ENCODE peak calls at places on chromosomes 12 and 14, in six cellular contexts. V is SK-N-SH, X is HepG2, P is GM12878, H is K562, M is H1. S is an unnamed sample.

GRCh38 chr12:50925342-50925651 is 27.0 kb upstream of the HIGD1C start:
- DNase-seq in H (peak; percentile 42), P (no peak), V (no peak), X (no peak), M (no peak), S (no peak)

GRCh38 chr14:89262041-89262440 is 155.0 kb downstream of the FOXN3 start:
- DNase-seq in H (no peak), X (no peak), V (no peak), P (no peak), M (no peak), S (no peak)

GRCh38 chr14:91142214-91142668 is 28.4 kb downstream of the DGLUCY start:
- DNase-seq in X (no peak), H (no peak), P (peak; percentile 80), V (no peak), M (no peak), S (no peak)

GRCh38 chr12:109720152-109720855 is 6.7 kb downstream of the FAM222A start:
- DNase-seq in X (no peak), V (peak; percentile 70), H (no peak), M (no peak), P (no peak), S (no peak)

GRCh38 chr14:73461478-73462077 is 3.2 kb upstream of the NUMB start:
- DNase-seq in V (no peak), M (no peak), H (peak; percentile 30), P (no peak), X (no peak), S (no peak)

GRCh38 chr12:2138871-2139308 is 86.1 kb downstream of the CACNA1C start:
- DNase-seq in X (no peak), V (no peak), P (no peak), M (no peak), H (no peak), S (no peak)

GRCh38 chr12:39892146-39892545 is 213.7 kb downstream of the SLC2A13 start:
- DNase-seq in P (no peak), M (no peak), V (no peak), H (no peak), X (no peak), S (no peak)

GRCh38 chr14:21852061-21852664 is 178.5 kb upstream of the OR4E1 start:
- DNase-seq in P (no peak), H (peak; percentile 29), V (peak; percentile 2), X (peak; percentile 47), M (peak; percentile 88), S (peak; percentile 1)

GRCh38 chr14:78644824-78645559 is 474.8 kb downstream of the NRXN3 start:
- DNase-seq in X (no peak), P (no peak), H (no peak), M (no peak), V (no peak), S (no peak)

GRCh38 chr14:72714871-72715214 is 179.1 kb downstream of the DPF3 start:
- DNase-seq in H (no peak), P (no peak), V (no peak), M (no peak), X (no peak), S (no peak)

GRCh38 chr12:109680521-109681030 is 33.0 kb upstream of the FAM222A start:
- DNase-seq in V (no peak), H (no peak), P (no peak), M (no peak), X (peak; percentile 25), S (no peak)

GRCh38 chr12:94872671-94873367 is 130.7 kb downstream of the NDUFA12 start:
- DNase-seq in M (peak; percentile 72), H (no peak), P (no peak), V (peak; percentile 67), X (no peak), S (no peak)
- H3K4me3 ChIP-seq in M (peak overlapping the region; percentile 53), H (no peak overlapping the region), P (peak overlapping the region; percentile 92), V (no peak overlapping the region), X (no peak overlapping the region), S (no peak overlapping the region)

GRCh38 chr12:64066052-64066451 is 156.0 kb downstream of the KICS2 start:
- DNase-seq in V (no peak), P (no peak), X (peak; percentile 4), M (no peak), H (no peak), S (no peak)

GRCh38 chr12:64064240-64064639 is 157.9 kb downstream of the KICS2 start:
- DNase-seq in P (no peak), H (no peak), M (no peak), V (no peak), X (no peak), S (no peak)

GRCh38 chr12:64064706-64065105 is 157.4 kb downstream of the KICS2 start:
- DNase-seq in V (no peak), P (no peak), H (no peak), X (no peak), M (no peak), S (no peak)

GRCh38 chr12:64063121-64063520 is 159.0 kb downstream of the KICS2 start:
- DNase-seq in V (no peak), H (no peak), P (no peak), M (no peak), X (no peak), S (no peak)

GRCh38 chr12:64066776-64067175 is 155.3 kb downstream of the KICS2 start:
- DNase-seq in M (no peak), V (no peak), X (no peak), H (no peak), P (no peak), S (no peak)
- H3K27ac ChIP-seq in M (no peak overlapping the region), V (no peak overlapping the region), X (no peak overlapping the region), H (no peak overlapping the region), P (no peak overlapping the region), S (no peak overlapping the region)

DNA sequence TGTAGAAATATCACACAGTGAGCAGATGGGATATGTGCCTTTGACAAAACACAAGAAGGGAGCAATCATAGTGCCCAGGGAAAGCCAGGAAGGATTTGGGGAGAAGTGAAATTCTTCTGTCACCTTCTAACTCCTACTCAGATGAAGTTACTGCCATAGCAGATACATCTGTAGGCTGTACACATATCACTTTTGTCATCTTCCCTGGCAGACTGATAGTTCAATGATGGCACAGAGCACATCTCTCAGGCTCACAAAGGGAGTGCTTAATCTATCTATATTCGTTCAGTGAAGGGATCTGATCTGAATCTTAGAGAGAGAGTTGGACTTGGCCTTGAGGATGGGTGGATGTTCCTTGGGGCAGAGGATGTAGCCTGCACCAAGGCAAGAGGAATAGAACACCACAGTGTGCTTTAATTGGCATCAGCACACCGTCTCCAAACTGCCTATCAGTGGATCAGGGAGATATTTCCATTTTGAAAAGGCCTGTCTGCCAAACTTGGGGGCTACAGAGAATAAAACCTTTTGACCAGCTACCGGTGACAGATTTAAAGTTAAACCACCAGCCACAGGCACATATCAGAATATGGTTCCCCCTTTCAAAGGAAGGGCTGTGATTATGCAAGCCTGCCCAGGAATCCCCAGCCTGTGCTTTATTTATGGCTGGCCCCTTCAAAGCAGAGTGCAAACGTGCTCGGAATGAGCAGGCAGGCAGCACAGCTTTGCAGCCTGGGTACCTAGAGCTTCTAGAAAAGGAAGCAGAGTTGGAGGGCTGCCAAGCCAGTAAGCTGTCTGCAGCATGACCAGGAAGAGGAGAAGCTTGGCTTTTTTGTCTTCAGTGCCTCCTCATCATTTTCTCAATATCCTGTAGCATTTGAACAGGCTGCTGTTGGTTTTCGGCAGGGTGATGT is 165.5 kb upstream of the DYRK2 start:
- DNase-seq in X (no peak), P (peak; percentile 66), M (no peak), H (no peak), V (peak; percentile 3), S (peak; percentile 87)
- TF ChIP-seq GABPA in X (no peak), P (no peak), M (no peak), H (no peak), V (no peak), S (no peak)

DNA sequence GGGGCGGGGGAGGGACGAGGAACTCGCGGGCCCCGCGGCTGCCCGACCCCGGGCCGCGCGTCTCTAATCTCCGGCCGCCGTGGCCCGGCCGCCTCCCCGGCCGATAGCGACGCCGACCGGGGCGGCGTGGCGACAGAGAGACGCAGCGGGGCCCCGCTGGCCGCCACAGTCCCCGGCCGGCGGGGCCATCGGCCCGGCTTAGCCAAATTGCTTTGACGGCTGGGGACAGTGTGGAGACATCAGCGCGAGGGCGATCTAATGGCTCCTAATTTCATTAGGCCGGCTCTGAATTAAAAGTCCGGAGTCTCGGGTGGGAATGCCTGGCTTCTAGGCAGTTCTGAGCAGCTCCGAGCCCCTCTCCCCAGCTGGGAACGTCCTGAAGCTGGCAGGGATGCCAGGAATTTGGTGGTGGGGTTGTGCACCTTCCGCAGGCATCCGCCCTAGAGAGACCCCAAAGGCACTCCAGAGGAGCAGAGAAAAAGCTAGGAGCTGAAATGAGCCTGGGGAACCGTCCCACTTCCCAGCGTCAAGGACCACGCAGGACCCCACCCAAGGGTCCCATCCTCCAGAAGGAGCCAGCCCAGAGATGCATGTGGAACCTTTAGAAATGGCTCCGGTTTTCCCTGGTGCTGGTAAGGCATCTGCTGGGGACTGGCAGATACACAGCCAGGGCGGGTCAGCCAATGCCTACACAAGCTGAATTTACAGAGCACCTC is 9.6 kb downstream of the TBX5 start:
- DNase-seq in V (peak; percentile 63), P (no peak), H (no peak), X (no peak), M (no peak), S (no peak)
- H3K4me3 ChIP-seq in V (no peak overlapping the region), P (no peak overlapping the region), H (no peak overlapping the region), X (no peak overlapping the region), M (peak overlapping the region; percentile 29), S (no peak overlapping the region)

DNA sequence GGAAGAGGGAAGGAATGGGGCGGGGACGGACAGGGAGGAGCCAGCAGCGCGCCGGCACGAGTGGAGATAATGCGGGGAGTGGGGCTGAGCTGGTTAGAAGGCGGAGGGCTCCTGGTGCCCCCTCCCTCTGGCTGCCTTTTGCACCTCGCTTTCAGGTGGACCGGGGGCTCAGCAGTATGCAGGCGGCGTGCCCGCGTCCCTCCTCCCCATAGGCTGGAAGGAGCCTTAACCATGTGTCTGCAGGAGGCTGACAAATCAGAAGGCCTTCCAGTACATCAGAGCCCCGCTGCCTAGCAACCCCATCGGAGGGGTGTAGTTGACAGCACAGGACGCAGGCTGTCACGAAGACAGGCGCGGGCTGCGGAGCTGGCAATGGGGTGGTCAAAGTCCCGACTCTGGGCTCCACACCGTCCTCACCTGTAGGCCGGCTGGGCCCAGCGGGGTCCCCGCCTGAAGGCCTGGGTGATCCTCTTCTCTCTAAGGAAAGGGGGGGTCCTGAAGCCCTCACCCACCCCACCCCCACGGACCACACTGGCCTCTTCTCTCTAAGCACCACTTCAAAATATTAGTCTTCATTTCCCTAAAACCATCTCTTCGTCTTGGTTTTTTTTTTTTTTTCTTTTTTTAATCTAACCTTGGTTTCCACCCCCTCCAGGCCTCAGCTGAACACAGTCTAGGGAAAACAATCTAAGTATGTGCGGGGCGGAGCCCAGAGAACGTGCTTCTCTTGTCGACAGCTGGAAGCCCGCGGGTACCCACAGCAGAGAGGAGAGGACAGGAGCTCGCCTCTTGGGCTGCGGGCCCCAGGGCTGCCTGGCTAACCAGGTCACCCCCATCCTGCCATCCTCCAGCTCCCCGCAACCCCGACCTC is 44.5 kb downstream of the KDM2B start:
- DNase-seq in P (no peak), H (peak; percentile 75), M (peak; percentile 84), X (no peak), V (peak; percentile 94), S (peak; percentile 82)
- H3K27ac ChIP-seq in P (peak overlapping the region; percentile 95), H (peak overlapping the region; percentile 10), M (no peak overlapping the region), X (peak overlapping the region; percentile 78), V (peak overlapping the region; percentile 35), S (peak overlapping the region; percentile 98)

DNA sequence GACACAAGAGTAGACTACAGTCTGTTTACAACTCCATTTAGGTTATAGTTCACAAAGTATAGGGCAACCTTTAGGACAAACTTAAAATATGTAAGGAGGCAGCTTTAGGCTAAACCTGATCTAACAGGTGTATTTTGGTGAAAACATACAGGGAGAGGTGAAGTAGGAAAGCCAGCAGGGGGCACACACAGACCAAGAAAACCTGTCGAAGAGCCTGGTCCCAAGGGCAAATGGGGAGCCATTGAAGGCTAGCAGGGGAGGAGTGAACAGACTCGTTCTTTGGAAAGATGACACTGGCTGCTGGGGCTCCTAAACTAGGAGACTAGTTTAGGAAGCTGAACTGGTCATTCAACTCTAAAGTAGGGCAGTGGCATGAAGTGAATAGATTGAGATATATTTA is 138.8 kb upstream of the WSCD2 start:
- DNase-seq in V (peak; percentile 37), X (peak; percentile 29), P (no peak), H (peak; percentile 48), M (peak; percentile 62), S (no peak)
- TF ChIP-seq GABPA in V (no peak), X (no peak), P (no peak), H (no peak), M (no peak), S (no peak)

S was measured in HL-60.